ENCODE peak calls at places on chromosome 18, in four cellular contexts. F is psoas muscle, Z is spleen, G is HCT116. O is an unnamed sample.

GRCh38 chr18:47100214-47100831 is 50.0 kb downstream of the HDHD2 start:
- DNase-seq in F (no peak), Z (peak), G (peak), O (no peak)

GRCh38 chr18:37361223-37362157 is 204.1 kb downstream of the CELF4 start:
- DNase-seq in F (no peak), Z (no peak), G (no peak), O (no peak)

GRCh38 chr18:61606759-61607158 is 273.5 kb downstream of the CDH20 start:
- DNase-seq in F (peak), Z (no peak), G (peak), O (no peak)

GRCh38 chr18:7417742-7418141 is 149.4 kb upstream of the PTPRM start:
- DNase-seq in F (no peak), Z (no peak), G (no peak), O (no peak)

GRCh38 chr18:77068890-77069312 is 63.7 kb downstream of the MBP start:
- DNase-seq in F (peak), Z (peak), G (no peak), O (no peak)

GRCh38 chr18:41126541-41127235 is 828.3 kb upstream of the PIK3C3 start:
- DNase-seq in F (no peak), Z (no peak), G (no peak), O (no peak)

GRCh38 chr18:27967938-27968803 is 208.8 kb downstream of the CDH2 start:
- DNase-seq in F (no peak), Z (no peak), G (no peak), O (no peak)

GRCh38 chr18:58132595-58133191 is 88.7 kb downstream of the NEDD4L start:
- DNase-seq in F (no peak), Z (no peak), G (no peak), O (no peak)

GRCh38 chr18:60069145-60069544 is 169.3 kb downstream of the PMAIP1 start:
- DNase-seq in F (no peak), Z (no peak), G (no peak), O (no peak)
- TF ChIP-seq CTCF in F (no peak), Z (no peak), G (peak), O (no peak)

GRCh38 chr18:10518595-10519273 is 7.1 kb upstream of the NAPG start:
- DNase-seq in F (peak), Z (no peak), G (no peak), O (no peak)
- TF ChIP-seq CTCF in F (peak), Z (no peak), G (no peak), O (no peak)

DNA sequence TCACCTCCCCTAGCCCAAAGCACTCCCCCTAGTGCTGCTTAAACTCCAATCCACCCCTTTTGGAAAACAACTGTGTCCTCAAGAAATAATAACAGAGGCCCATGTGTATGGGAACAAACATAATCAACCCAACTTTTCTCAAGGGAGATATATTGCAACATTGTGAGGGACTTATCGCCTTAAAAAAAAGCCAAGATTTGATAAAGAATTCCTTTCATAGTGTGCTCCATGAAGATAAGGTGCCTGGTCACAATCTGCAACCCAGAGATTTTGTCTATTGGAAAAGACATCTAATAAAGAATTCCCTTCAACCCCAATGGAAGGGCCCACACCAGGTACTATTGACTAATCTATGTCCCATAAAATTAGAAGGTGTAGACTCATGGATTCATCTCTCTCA is 4.5 kb upstream of the RBFA start:
- DNase-seq in F (no peak), Z (no peak), G (no peak), O (no peak)
- TF ChIP-seq CTCF in F (no peak), Z (no peak), G (no peak), O (no peak)

DNA sequence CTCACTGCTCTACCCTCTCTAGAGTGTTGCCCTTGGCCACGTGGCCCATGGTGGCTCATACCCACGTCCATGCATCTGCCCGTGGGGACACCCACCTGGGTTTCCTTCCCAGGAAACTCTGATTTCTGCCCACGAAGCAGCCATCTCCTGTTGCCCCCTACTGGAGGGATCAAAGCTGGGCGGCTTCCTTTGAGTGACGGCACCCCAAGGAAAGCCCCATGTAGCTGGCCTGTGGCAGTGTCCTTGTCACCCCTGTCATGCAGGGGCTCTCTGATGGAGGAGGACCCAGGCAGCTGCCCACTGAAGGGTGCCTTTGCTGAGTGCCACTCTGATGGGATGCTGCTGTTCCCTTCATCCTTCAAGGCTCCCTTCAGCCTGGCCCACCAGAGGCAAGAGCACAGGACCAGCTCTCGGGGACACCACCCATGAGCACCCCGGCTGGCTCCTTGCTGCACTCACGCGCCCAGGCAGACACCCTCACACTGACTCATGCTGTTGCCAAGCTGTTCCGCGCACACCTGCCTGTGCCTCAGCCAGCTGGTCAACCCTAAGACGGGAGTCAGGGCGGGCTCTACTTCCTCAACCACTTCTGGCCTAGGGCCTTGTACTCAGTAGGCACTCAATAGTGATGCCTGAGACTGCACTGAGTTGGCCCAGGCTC is 101.1 kb downstream of the CTIF start:
- DNase-seq in F (no peak), Z (no peak), G (no peak), O (no peak)
- TF ChIP-seq CTCF in F (peak), Z (peak), G (peak), O (no peak)

DNA sequence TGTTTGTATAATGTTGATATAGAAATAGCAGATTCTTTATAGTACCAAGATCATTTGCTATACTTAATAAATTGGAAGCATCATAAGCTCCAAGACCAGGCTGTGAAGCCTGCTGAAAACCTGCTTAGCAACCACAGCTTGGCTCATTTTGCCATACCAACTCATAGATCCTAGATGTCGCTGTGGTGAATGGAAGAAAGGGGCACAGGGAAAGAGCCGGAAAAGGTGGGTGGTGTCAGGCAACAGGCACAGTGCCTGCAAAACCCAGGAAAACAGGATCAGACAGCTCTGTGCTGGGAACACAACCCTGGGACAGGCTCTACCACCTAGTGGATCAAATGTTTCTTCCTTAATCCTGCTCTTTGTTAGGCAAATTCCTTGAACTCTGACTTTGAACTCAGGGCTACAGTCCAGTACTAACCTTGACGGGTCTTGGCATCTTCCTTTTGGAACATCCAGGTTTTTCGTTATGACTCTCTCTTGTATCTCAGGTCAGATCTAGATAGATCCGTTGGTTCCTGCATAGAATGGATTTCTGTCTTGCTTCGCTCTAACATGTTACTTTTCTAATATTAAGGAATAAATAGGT is 31.6 kb downstream of the TWSG1 start:
- DNase-seq in F (no peak), Z (no peak), G (peak), O (no peak)
- TF ChIP-seq CTCF in F (peak), Z (peak), G (peak), O (no peak)

O was measured in mesothelial cell of epicardium.